ENCODE peak calls at places on chromosomes 3 and 15, in four cellular contexts. O is heart left ventricle, G is right atrium auricular region, Y is osteoblast. K is an unnamed sample. For H3K27me3, H3K36me3 and H3K4me1, the result is how much of the 10 kb centered on the place peaks cover.

GRCh38 chr3:18335202-18335601 is 89.9 kb downstream of the SATB1 start:
- DNase-seq in G (no peak), O (no peak), Y (peak), K (no peak)

GRCh38 chr3:181868576-181868975 is 156.9 kb downstream of the SOX2 start:
- DNase-seq in O (no peak), Y (no peak), G (no peak), K (no peak)

GRCh38 chr3:72950801-72951200 is 45.8 kb upstream of the PPP4R2 start:
- DNase-seq in G (no peak), O (no peak), Y (no peak), K (no peak)

GRCh38 chr15:40787344-40787841 is 17.6 kb downstream of the C15orf62 start:
- DNase-seq in G (no peak), Y (no peak), O (no peak), K (peak)

GRCh38 chr3:69343875-69344274 is 42.0 kb downstream of the FRMD4B start:
- DNase-seq in G (no peak), Y (no peak), O (no peak), K (no peak)

GRCh38 chr3:175111036-175111435 is 251.9 kb downstream of the NAALADL2 start:
- DNase-seq in Y (no peak), O (no peak), G (no peak), K (no peak)

GRCh38 chr3:100189444-100189964 is 71.3 kb upstream of the TBC1D23 start:
- DNase-seq in G (no peak), Y (no peak), O (no peak), K (no peak)

GRCh38 chr3:129252748-129253147 is 3.3 kb downstream of the COPG1 start:
- DNase-seq in O (no peak), G (no peak), Y (no peak), K (no peak)

GRCh38 chr3:101279162-101279561 is 41.2 kb downstream of the IMPG2 start:
- DNase-seq in G (no peak), O (no peak), Y (no peak), K (no peak)

GRCh38 chr3:42871592-42872196 is 4.0 kb downstream of the CYP8B1 start:
- DNase-seq in Y (no peak), G (no peak), O (peak), K (no peak)

GRCh38 chr3:102307442-102307841 is 127.4 kb upstream of the ZPLD1 start:
- DNase-seq in Y (no peak), O (no peak), G (no peak), K (no peak)

GRCh38 chr3:71504250-71505036 is 79.1 kb downstream of the FOXP1 start:
- DNase-seq in O (no peak), Y (peak), G (no peak), K (peak)

GRCh38 chr3:114108137-114108536 is 51.6 kb downstream of the QTRT2 start:
- DNase-seq in O (no peak), G (no peak), Y (no peak), K (no peak)

GRCh38 chr15:45187894-45188830 is at the start of gene SHF:
- DNase-seq in Y (peak), O (peak), G (no peak), K (no peak)

GRCh38 chr15:69648215-69648614 is 195.6 kb downstream of the RPLP1 start:
- DNase-seq in O (no peak), Y (no peak), G (no peak), K (peak)

GRCh38 chr3:116135462-116135861 is 309.8 kb downstream of the LSAMP start:
- DNase-seq in Y (no peak), O (peak), G (peak), K (no peak)

GRCh38 chr15:69897471-69898237 is 200.1 kb downstream of the TLE3 start:
- DNase-seq in O (no peak), G (peak), Y (no peak), K (no peak)

GRCh38 chr15:89732451-89733172 is 18.4 kb downstream of the MESP1 start:
- DNase-seq in Y (no peak), O (no peak), G (no peak), K (no peak)

GRCh38 chr15:89735773-89736172 is 15.3 kb downstream of the MESP1 start:
- DNase-seq in Y (no peak), G (no peak), O (no peak), K (no peak)

GRCh38 chr15:89728254-89728653 is 22.8 kb downstream of the MESP1 start:
- DNase-seq in Y (no peak), G (no peak), O (no peak), K (no peak)

GRCh38 chr15:89731275-89731674 is 19.8 kb downstream of the MESP1 start:
- DNase-seq in O (no peak), Y (no peak), G (peak), K (no peak)
- H3K27me3 ChIP-seq in O (under half), Y (under half), G (under half), K (under half)

GRCh38 chr15:73660455-73660854 is 23.7 kb upstream of the CD276 start:
- DNase-seq in O (no peak), Y (no peak), G (no peak), K (no peak)

GRCh38 chr15:73650387-73651126 is 17.4 kb upstream of the NPTN start:
- DNase-seq in G (no peak), O (no peak), Y (peak), K (no peak)

GRCh38 chr15:73655724-73656123 is 22.5 kb upstream of the NPTN start:
- DNase-seq in O (no peak), G (no peak), Y (no peak), K (no peak)

GRCh38 chr15:73658645-73659044 is 25.5 kb upstream of the NPTN start:
- DNase-seq in O (no peak), Y (no peak), G (no peak), K (no peak)

DNA sequence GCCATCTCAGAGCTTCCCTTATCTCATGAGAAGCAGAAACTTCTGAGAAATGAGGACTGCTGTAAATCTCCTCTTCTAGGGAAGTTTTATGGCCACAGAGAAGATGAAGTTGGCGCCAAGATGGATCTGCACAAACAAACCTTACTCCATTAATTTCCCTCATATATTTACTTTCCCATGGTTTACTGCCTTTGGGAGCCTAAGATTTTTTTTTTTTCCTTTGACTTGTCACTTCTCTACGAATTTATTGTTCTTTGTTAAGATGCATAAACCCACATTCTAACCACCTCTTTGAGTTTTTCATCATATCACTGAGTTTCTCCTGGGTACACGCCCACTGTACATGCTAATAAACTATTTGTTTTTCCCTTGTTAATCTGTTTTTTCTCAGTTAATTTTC is 21.5 kb upstream of the NPTN start:
- DNase-seq in G (no peak), O (no peak), Y (no peak), K (no peak)
- H3K36me3 ChIP-seq in G (under half), O (under half), Y (under half), K (under half)

GRCh38 chr15:73694419-73694818 is 10.2 kb downstream of the CD276 start:
- DNase-seq in Y (peak), G (no peak), O (no peak), K (no peak)
- H3K4me1 ChIP-seq in Y (half or more), G (under half), O (half or more), K (under half)

GRCh38 chr15:43808960-43809678 is 8.7 kb downstream of the HYPK start:
- DNase-seq in Y (no peak), G (no peak), O (no peak), K (no peak)

DNA sequence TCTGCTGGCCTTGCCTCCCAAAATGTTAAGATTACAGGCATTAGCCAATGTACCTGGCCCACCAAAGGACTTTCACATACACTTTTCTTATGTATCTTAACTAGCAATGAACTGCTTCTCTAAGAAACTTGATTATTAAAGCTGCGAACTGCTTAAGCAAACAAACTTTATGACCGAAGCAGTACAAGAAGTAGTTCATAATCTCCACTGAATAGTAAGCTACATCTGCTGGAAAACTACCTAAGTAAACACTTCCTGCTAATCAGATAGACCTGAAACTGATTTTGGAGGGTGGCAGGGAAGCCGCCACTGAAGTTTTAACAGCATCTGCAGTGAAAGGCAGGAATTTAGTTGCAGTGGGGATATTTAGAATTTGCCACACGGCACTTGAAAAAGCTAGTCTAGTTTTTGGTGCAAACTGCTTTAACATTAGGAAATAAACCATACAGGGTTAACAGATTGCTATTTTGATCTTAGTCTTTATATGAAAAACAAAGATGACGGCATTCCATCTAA is 8.1 kb downstream of the HYPK start:
- DNase-seq in O (no peak), G (no peak), Y (no peak), K (no peak)
- H3K27me3 ChIP-seq in O (under half), G (under half), Y (under half), K (under half)

GRCh38 chr3:122719273-122719921 is 38.8 kb downstream of the PARP14 start:
- DNase-seq in O (no peak), Y (no peak), G (no peak), K (no peak)
- H3K36me3 ChIP-seq in O (under half), Y (under half), G (under half), K (under half)

GRCh38 chr3:37149246-37149645 is 25.1 kb downstream of the LRRFIP2 start:
- DNase-seq in G (no peak), O (no peak), Y (no peak), K (no peak)

GRCh38 chr3:37150621-37151020 is 23.8 kb downstream of the LRRFIP2 start:
- DNase-seq in O (no peak), G (no peak), Y (no peak), K (no peak)

GRCh38 chr3:37155782-37156181 is 18.6 kb downstream of the LRRFIP2 start:
- DNase-seq in G (no peak), O (no peak), Y (no peak), K (no peak)

GRCh38 chr3:37154668-37155319 is 19.6 kb downstream of the LRRFIP2 start:
- DNase-seq in Y (no peak), O (no peak), G (no peak), K (no peak)
- H3K4me1 ChIP-seq in Y (under half), O (under half), G (under half), K (under half)

GRCh38 chr3:16514799-16515353 is 1.4 kb upstream of the RFTN1 start:
- DNase-seq in Y (no peak), O (no peak), G (no peak), K (no peak)
- H3K27me3 ChIP-seq in Y (under half), O (under half), G (under half), K (under half)

GRCh38 chr3:119457260-119457659 is 6.2 kb downstream of the TMEM39A start:
- DNase-seq in Y (no peak), G (no peak), O (no peak), K (no peak)

GRCh38 chr3:119456469-119456868 is 6.9 kb downstream of the TMEM39A start:
- DNase-seq in O (no peak), G (no peak), Y (no peak), K (no peak)
- H3K36me3 ChIP-seq in O (under half), G (half or more), Y (half or more), K (half or more)